ENCODE peak calls at places on chromosomes 11 and 22, in seven cellular contexts. D is GM12878, L is A549, J is NB4, U is H1, K is WTC11, H is K562. S is an unnamed sample.

GRCh38 chr11:59776210-59777066 is 21.3 kb downstream of the STX3 start:
- DNase-seq in D (no peak), J (no peak), L (peak; percentile 96), U (no peak), K (no peak), H (no peak), S (peak; percentile 88)

GRCh38 chr22:35684270-35684700 is 33.4 kb upstream of the APOL5 start:
- DNase-seq in K (peak; percentile 39), D (no peak), L (no peak), U (no peak), H (no peak), J (peak; percentile 11), S (peak; percentile 34)

GRCh38 chr11:72238040-72238450 is 5.9 kb downstream of the PHOX2A start:
- DNase-seq in H (peak; percentile 77), U (peak; percentile 85), K (peak; percentile 94), D (no peak), L (peak; percentile 92), J (peak; percentile 75), S (peak; percentile 51)

GRCh38 chr11:27505781-27506180 is 788 bp downstream of the LIN7C start:
- DNase-seq in K (no peak), L (no peak), U (no peak), D (no peak), J (no peak), H (no peak), S (no peak)

GRCh38 chr11:123469089-123469488 is 39.0 kb downstream of the GRAMD1B start:
- DNase-seq in L (no peak), J (no peak), D (no peak), U (no peak), H (no peak), K (no peak), S (peak; percentile 79)

GRCh38 chr11:19426022-19426718 is 185.4 kb upstream of the E2F8 start:
- DNase-seq in H (no peak), K (no peak), D (no peak), L (no peak), U (no peak), J (no peak), S (no peak)

GRCh38 chr11:74905326-74905725 is 43.6 kb downstream of the XRRA1 start:
- DNase-seq in U (no peak), L (no peak), K (no peak), D (no peak), H (no peak), J (no peak), S (peak; percentile 54)

GRCh38 chr22:37193629-37194191 is 5.7 kb upstream of the C1QTNF6 start:
- DNase-seq in U (no peak), L (no peak), D (no peak), H (peak; percentile 20), K (no peak), J (peak; percentile 84), S (peak; percentile 24)

GRCh38 chr11:49424136-49424535 is 215.7 kb upstream of the FOLH1 start:
- DNase-seq in K (no peak), H (no peak), U (no peak), L (no peak), J (no peak), D (no peak), S (no peak)

DNA sequence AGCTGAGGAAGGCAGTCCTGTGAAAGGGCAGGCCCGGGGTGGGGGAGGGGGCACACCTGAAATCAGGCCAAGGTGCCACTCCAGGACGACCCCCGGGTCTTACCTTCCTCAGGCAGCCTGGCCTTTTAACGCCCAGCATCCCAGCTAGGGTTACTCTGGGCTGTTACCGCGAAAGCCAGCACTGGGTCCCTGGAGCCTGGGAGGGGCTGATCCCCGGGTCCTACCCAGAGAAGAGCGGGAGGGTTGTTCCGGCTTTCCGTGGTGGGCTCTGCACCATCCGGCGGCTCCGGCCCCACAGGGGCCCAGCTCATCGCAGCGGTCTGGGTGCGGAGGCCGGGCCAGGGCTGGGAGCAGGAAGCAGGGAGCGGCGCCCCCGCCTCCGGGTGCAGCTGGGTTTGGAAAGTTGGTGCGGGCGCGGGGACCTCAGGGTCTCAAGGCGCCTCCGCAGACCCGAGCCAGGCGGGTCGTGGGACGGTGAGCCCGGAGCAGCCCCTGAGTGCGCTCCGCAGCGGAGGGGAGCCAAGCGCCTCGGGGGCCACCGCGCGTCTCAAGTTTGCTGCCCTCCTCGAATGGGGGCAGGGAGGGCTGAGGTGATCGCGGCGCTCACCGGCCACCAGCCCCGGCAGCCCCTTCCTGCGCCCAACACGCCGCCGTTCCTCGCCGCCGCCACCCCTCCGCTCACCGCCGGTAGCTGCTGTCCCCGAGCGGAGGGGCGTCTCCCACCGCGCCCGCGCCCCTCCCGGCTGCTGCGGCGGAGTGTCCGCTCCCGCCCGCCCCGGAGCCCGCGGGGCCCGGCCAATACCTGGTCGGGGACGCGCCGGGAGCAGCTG is 831 bp downstream of the CHST1 start:
- DNase-seq in L (no peak), J (no peak), D (no peak), H (peak; percentile 22), U (no peak), K (peak; percentile 38), S (no peak)
- TF ChIP-seq MAX in L (no peak), J (no peak), D (no peak), H (no peak), U (no peak), K (no peak), S (no peak)

GRCh38 chr22:27535452-27535851 is 266.1 kb downstream of the MN1 start:
- DNase-seq in L (no peak), D (no peak), J (no peak), H (no peak), U (no peak), K (no peak), S (no peak)

GRCh38 chr22:27533105-27533504 is 268.5 kb downstream of the MN1 start:
- DNase-seq in D (no peak), J (no peak), H (no peak), L (no peak), U (no peak), K (no peak), S (no peak)

GRCh38 chr22:27534720-27535125 is 266.8 kb downstream of the MN1 start:
- DNase-seq in H (no peak), J (no peak), K (no peak), U (no peak), L (no peak), D (no peak), S (no peak)

GRCh38 chr22:27526851-27527250 is 274.7 kb downstream of the MN1 start:
- DNase-seq in D (no peak), H (no peak), J (no peak), L (no peak), K (no peak), U (no peak), S (no peak)

DNA sequence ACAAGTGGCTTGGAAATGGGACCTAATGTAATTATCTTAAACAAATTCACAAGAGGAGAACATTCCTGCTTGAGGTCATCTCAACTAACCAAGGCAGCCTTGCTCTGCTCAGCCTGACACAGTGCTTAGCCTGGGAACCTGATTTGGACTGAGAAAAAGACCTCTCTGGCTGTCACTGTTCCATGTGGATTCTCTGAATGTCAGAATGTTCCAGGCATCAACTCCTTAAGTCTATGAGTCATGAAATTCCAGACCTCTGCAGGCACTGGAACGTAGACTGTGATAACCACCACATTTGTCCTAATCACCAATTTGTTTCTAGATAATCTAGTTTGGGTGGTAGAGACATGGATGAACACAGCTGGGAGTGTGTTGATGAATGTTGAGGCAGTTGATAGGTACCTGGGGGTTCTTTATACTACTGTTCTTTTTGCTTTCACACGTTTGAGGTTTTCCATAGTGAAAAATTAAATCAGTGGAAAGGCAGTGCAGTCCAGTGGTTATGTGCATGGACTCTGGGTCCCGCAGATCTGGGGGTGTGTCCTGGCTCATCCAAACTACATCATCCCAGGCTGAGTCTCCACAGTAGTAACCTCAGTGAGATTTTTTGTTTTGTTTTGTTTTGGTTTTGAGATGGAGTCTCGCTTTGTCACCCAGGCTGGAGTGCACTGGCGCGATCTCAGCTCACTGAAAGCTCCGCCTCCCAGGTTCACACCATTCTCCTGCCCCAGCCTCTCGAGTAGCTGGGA is 269.6 kb downstream of the MN1 start:
- DNase-seq in K (no peak), L (no peak), J (no peak), H (no peak), D (no peak), U (no peak), S (peak; percentile 35)
- TF ChIP-seq MAX in K (no peak), L (no peak), J (no peak), H (no peak), D (no peak), U (no peak), S (no peak)

GRCh38 chr11:2769779-2770555 is 70.2 kb upstream of the KCNQ1OT1 start:
- DNase-seq in U (no peak), L (no peak), D (no peak), H (no peak), K (peak; percentile 7), J (no peak), S (no peak)
- TF ChIP-seq MAX in U (no peak), L (no peak), D (no peak), H (no peak), K (no peak), J (no peak), S (no peak)

GRCh38 chr22:17158176-17158567 is 905 bp downstream of the HDHD5 start:
- DNase-seq in D (no peak), K (no peak), L (no peak), H (no peak), U (no peak), J (no peak), S (no peak)
- TF ChIP-seq MAX in D (no peak), K (no peak), L (no peak), H (no peak), U (peak; percentile 45), J (no peak), S (no peak)

DNA sequence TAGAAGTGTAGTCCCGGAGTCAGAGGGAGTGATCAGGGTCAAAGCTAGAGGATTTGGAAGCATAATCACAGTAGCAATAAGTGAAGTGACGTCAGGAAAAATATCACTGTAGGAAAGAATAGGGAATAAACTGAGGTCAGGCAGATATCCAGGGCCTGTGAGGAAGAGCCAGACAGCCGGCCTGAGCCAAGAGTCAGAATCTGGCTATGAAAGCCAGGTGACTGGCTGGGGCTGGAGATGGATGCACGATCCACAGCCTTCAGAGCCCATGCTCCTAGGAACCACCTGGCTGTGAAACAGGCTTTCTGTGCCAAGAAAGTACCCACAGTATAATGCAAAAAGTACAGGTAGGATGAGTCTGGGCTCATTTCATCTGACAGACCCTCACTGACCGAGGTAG is 21.4 kb downstream of the TRIM66 start:
- DNase-seq in H (no peak), K (no peak), L (no peak), J (no peak), D (no peak), U (no peak), S (no peak)
- TF ChIP-seq MAX in H (no peak), K (no peak), L (no peak), J (no peak), D (no peak), U (no peak), S (no peak)